ENCODE peak calls at places on chromosomes 7 and 10, in six cellular contexts. V is K562, P is HCT116, I is suprapubic skin, W is transverse colon, E is stomach. M is an unnamed sample. For H3K4me1, the result is how much of the 10 kb centered on the place peaks cover.

GRCh38 chr7:34672430-34672829 is 14.4 kb downstream of the NPSR1 start:
- DNase-seq in V (no peak), P (no peak), I (no peak), W (no peak), E (no peak), M (no peak)

GRCh38 chr7:127396184-127396583 is 3.7 kb upstream of the ZNF800 start:
- DNase-seq in V (peak), P (no peak), I (no peak), W (no peak), E (no peak), M (no peak)

GRCh38 chr7:77867208-77867915 is 68.8 kb downstream of the PHTF2 start:
- DNase-seq in V (no peak), P (no peak), I (no peak), W (no peak), E (no peak), M (no peak)

GRCh38 chr10:122786269-122786668 is 59.4 kb downstream of the CUZD1 start:
- DNase-seq in V (no peak), P (no peak), I (no peak), W (no peak), E (no peak), M (no peak)

GRCh38 chr10:4651404-4652037 is 174.5 kb upstream of the AKR1E2 start:
- DNase-seq in V (no peak), P (no peak), I (no peak), W (no peak), E (no peak), M (no peak)

GRCh38 chr7:108537229-108537628 is 11.3 kb upstream of the PNPLA8 start:
- DNase-seq in V (no peak), P (no peak), I (no peak), W (no peak), E (no peak), M (no peak)

GRCh38 chr10:18321371-18321770 is 181.1 kb downstream of the CACNB2 start:
- DNase-seq in V (no peak), P (no peak), I (no peak), W (no peak), E (no peak), M (no peak)

GRCh38 chr10:14820010-14820774 is 17.6 kb downstream of the CDNF start:
- DNase-seq in V (no peak), P (no peak), I (no peak), W (no peak), E (no peak), M (no peak)

GRCh38 chr10:97422921-97423420 is 3.0 kb upstream of the PGAM1 start:
- DNase-seq in V (no peak), P (no peak), I (no peak), W (no peak), E (no peak), M (no peak)

GRCh38 chr10:91163269-91163708 is 57.2 kb upstream of the PCGF5 start:
- DNase-seq in V (peak), P (peak), I (peak), W (peak), E (peak), M (peak)

GRCh38 chr10:122208616-122209430 is 62.3 kb upstream of the BTBD16 start:
- DNase-seq in V (no peak), P (no peak), I (no peak), W (no peak), E (no peak), M (no peak)

GRCh38 chr10:6239213-6239991 is 36.7 kb downstream of the PFKFB3 start:
- DNase-seq in V (peak), P (peak), I (no peak), W (peak), E (peak), M (peak)

GRCh38 chr7:25894902-25895791 is 256.9 kb upstream of the NFE2L3 start:
- DNase-seq in V (peak), P (peak), I (peak), W (peak), E (peak), M (peak)

GRCh38 chr10:87915406-87915805 is 52.0 kb downstream of the PTEN start:
- DNase-seq in V (no peak), P (no peak), I (no peak), W (no peak), E (no peak), M (no peak)

GRCh38 chr7:43085017-43085416 is 27.4 kb upstream of the HECW1 start:
- DNase-seq in V (no peak), P (no peak), I (no peak), W (no peak), E (no peak), M (no peak)

GRCh38 chr7:112938895-112939588 is 147.6 kb downstream of the GPR85 start:
- DNase-seq in V (peak), P (no peak), I (peak), W (peak), E (no peak), M (peak)

GRCh38 chr10:32367793-32368453 is 21.0 kb upstream of the EPC1 start:
- DNase-seq in V (peak), P (peak), I (peak), W (peak), E (peak), M (peak)
- H3K4me1 ChIP-seq in V (under half), P (under half), I (under half), W (half or more), E (half or more), M (under half)

GRCh38 chr7:54342458-54342857 is 199.7 kb upstream of the VSTM2A start:
- DNase-seq in V (no peak), P (no peak), I (no peak), W (no peak), E (no peak), M (no peak)

GRCh38 chr7:54343511-54343910 is 198.7 kb upstream of the VSTM2A start:
- DNase-seq in V (no peak), P (no peak), I (no peak), W (no peak), E (no peak), M (no peak)

GRCh38 chr7:54349259-54349658 is 192.9 kb upstream of the VSTM2A start:
- DNase-seq in V (no peak), P (no peak), I (no peak), W (no peak), E (no peak), M (no peak)

GRCh38 chr7:54345746-54346145 is 196.4 kb upstream of the VSTM2A start:
- DNase-seq in V (no peak), P (no peak), I (no peak), W (no peak), E (no peak), M (no peak)
- TF ChIP-seq POLR2AphosphoS5 in V (no peak), P (no peak), I (no peak), W (no peak), E (no peak), M (no peak)

GRCh38 chr7:98879989-98880337 is 1.6 kb downstream of the TRRAP start:
- DNase-seq in V (no peak), P (no peak), I (no peak), W (no peak), E (no peak), M (no peak)

GRCh38 chr7:98879198-98879988 is 1.1 kb downstream of the TRRAP start:
- DNase-seq in V (peak), P (peak), I (peak), W (peak), E (no peak), M (no peak)

GRCh38 chr7:98877146-98877545 is 1.2 kb upstream of the TRRAP start:
- DNase-seq in V (no peak), P (no peak), I (peak), W (no peak), E (no peak), M (no peak)

GRCh38 chr7:98877692-98878364 is 504 bp upstream of the TRRAP start:
- DNase-seq in V (no peak), P (no peak), I (peak), W (no peak), E (peak), M (no peak)

GRCh38 chr7:98878365-98879197 is at the start of gene TRRAP:
- DNase-seq in V (peak), P (no peak), I (peak), W (peak), E (peak), M (peak)
- TF ChIP-seq POLR2A in V (peak), P (peak), I (no peak), W (peak), E (no peak), M (no peak)

DNA sequence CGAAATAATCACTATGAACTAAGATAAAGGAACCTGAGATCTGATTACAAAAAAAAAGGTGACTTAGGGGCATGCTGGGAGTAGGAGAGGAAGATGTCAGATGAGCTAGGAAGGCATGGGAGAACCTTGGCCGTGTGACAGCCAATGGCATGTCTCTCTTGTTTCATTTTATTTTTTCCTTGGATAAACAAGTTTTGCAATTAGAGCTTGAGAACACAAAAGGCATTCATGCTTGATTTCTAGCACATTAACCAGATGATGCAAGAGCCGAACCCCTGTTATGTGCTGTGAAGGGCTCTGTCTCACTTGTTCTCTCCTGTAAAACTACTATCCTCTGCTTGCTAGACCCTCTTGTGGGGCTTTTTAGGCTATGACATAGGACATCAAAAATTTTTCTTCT is 134.3 kb upstream of the ASAH2 start:
- DNase-seq in V (no peak), P (no peak), I (peak), W (no peak), E (no peak), M (no peak)
- H3K4me1 ChIP-seq in V (under half), P (under half), I (half or more), W (under half), E (under half), M (under half)

DNA sequence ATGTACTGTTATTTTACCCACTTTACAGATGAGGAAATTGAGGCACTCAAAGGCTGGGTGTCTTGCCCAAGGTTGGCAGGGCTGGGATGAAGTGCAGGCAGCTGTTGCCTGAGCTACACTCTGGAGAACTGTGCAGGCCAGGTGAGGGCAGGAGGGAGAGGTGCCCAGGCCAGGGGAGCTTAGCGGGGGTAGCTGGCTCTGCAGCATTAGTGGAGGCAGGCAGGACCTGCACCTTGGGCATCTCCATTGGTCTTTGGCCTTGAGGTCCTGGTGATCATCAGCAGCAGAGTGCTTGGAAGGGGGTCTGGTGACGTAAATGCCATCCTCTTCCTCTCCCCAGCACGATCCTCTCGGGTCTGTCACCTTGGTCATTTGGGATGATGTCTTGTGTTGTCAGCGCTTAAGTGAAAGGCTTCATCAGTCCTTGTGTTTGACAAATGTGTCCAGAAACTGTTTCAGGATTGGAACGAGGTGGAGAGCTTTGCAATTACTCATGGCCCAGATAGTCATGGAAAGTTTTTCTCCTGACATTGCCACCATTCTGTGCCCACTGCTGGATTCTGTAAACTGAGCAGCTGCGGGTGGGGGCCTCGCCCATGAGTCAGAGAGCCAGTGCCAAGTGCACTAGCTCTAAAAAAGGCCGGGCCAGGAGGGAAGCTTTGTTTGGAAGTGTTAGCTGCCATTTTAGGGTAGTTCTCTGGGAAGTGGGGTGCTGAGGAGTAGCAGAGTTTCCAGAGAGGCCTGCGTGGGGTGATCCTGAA is 47.6 kb downstream of the TSPAN15 start:
- DNase-seq in V (no peak), P (no peak), I (no peak), W (no peak), E (peak), M (peak)
- TF ChIP-seq POLR2AphosphoS5 in V (no peak), P (no peak), I (no peak), W (peak), E (peak), M (peak)

GRCh38 chr7:27143022-27143949 is at the start of gene HOXA5:
- DNase-seq in V (no peak), P (no peak), I (peak), W (peak), E (peak), M (peak)
- TF ChIP-seq POLR2A in V (no peak), P (no peak), I (no peak), W (peak), E (no peak), M (peak)

GRCh38 chr10:13686331-13686752 is 99.6 kb downstream of the PRPF18 start:
- DNase-seq in V (no peak), P (no peak), I (no peak), W (no peak), E (no peak), M (no peak)
- H3K4me1 ChIP-seq in V (under half), P (under half), I (under half), W (under half), E (under half), M (under half)

GRCh38 chr7:28346256-28346655 is 66.1 kb upstream of the CREB5 start:
- DNase-seq in V (no peak), P (no peak), I (no peak), W (no peak), E (no peak), M (no peak)
- TF ChIP-seq POLR2AphosphoS5 in V (no peak), P (no peak), I (no peak), W (no peak), E (no peak), M (no peak)

GRCh38 chr10:49025347-49025983 is 85.8 kb upstream of the LRRC18 start:
- DNase-seq in V (no peak), P (no peak), I (no peak), W (no peak), E (no peak), M (no peak)

GRCh38 chr10:49023752-49024151 is 84.1 kb upstream of the LRRC18 start:
- DNase-seq in V (no peak), P (no peak), I (no peak), W (no peak), E (no peak), M (no peak)

GRCh38 chr10:49028639-49029038 is 86.7 kb downstream of the VSTM4 start:
- DNase-seq in V (no peak), P (no peak), I (no peak), W (no peak), E (no peak), M (no peak)

GRCh38 chr10:49024484-49024883 is 84.8 kb upstream of the LRRC18 start:
- DNase-seq in V (no peak), P (no peak), I (no peak), W (no peak), E (no peak), M (no peak)

GRCh38 chr10:49023071-49023470 is 83.4 kb upstream of the LRRC18 start:
- DNase-seq in V (no peak), P (no peak), I (no peak), W (no peak), E (no peak), M (no peak)
- TF ChIP-seq POLR2A in V (no peak), P (no peak), I (no peak), W (no peak), E (no peak), M (no peak)

M was measured in sigmoid colon.